ENCODE peak calls at places on chromosomes 4 and X, in seven cellular contexts. B is SK-N-SH, U is HCT116, C is K562, M is HepG2, F is GM12878, H is H1. E is an unnamed sample.

GRCh38 chr4:23706972-23707676 is 182.7 kb downstream of the PPARGC1A start:
- DNase-seq in B (no peak), U (no peak), C (no peak), M (no peak), F (no peak), H (no peak), E (no peak)

GRCh38 chrX:130725519-130725918 is 177.5 kb downstream of the ENOX2 start:
- DNase-seq in B (no peak), U (no peak), C (no peak), M (no peak), F (no peak), H (no peak), E (no peak)

GRCh38 chr4:121706595-121707021 is 9.8 kb upstream of the ANXA5 start:
- DNase-seq in B (no peak), U (no peak), C (no peak), M (no peak), F (no peak), H (no peak), E (no peak)

GRCh38 chrX:93404121-93404520 is 269.3 kb downstream of the NAP1L3 start:
- DNase-seq in B (no peak), U (no peak), C (no peak), M (no peak), F (no peak), H (no peak), E (no peak)

GRCh38 chr4:3802571-3803474 is 36.6 kb downstream of the ADRA2C start:
- DNase-seq in B (no peak), U (no peak), C (no peak), M (peak; percentile 84), F (no peak), H (no peak), E (no peak)

GRCh38 chrX:45172890-45173289 is 27.8 kb downstream of the DIPK2B start:
- DNase-seq in B (no peak), U (peak; percentile 21), C (no peak), M (peak; percentile 3), F (no peak), H (no peak), E (no peak)

GRCh38 chrX:129956145-129956544 is 26.3 kb upstream of the BCORL1 start:
- DNase-seq in B (no peak), U (no peak), C (no peak), M (no peak), F (no peak), H (no peak), E (no peak)

GRCh38 chrX:1582686-1583437 is 8.5 kb upstream of the AKAP17A start:
- DNase-seq in B (no peak), U (peak; percentile 55), C (peak; percentile 17), M (peak; percentile 63), F (no peak), H (peak; percentile 27), E (no peak)

GRCh38 chr4:70946944-70947343 is 44.8 kb downstream of the MOB1B start:
- DNase-seq in B (no peak), U (no peak), C (no peak), M (no peak), F (no peak), H (no peak), E (no peak)

GRCh38 chr4:72677265-72677664 is 108.2 kb upstream of the ADAMTS3 start:
- DNase-seq in B (no peak), U (no peak), C (no peak), M (no peak), F (no peak), H (no peak), E (no peak)

GRCh38 chrX:9465380-9466114 is 689 bp downstream of the TBL1X start:
- DNase-seq in B (peak; percentile 50), U (no peak), C (peak; percentile 32), M (no peak), F (no peak), H (peak; percentile 59), E (no peak)

GRCh38 chr4:156547891-156548290 is 423.7 kb downstream of the PDGFC start:
- DNase-seq in B (no peak), U (no peak), C (no peak), M (no peak), F (no peak), H (no peak), E (no peak)

DNA sequence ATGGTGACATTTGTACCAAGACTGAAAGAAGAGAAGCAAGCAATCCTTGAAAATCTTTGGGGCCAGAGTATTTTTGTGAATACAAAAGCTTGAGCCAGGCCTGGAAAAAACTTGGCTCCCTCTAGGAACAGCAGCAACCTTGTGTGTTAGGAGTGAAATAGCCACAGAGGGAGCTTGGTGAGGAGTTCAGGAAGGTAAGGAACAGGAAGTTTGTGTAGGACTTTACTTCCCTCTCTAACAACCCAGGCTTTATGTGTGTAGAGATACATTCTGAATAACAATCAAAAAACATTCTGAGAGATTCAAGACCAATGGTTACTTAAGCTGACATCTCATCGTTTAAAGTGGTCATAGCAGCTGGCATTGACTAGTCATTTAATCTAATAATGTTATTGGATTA is 668.5 kb downstream of the PCDH18 start:
- DNase-seq in B (no peak), U (peak; percentile 10), C (no peak), M (no peak), F (no peak), H (no peak), E (peak; percentile 4)
- TF ChIP-seq JUND in B (no peak), U (no peak), C (no peak), M (no peak), F (no peak), H (no peak), E (no peak)

DNA sequence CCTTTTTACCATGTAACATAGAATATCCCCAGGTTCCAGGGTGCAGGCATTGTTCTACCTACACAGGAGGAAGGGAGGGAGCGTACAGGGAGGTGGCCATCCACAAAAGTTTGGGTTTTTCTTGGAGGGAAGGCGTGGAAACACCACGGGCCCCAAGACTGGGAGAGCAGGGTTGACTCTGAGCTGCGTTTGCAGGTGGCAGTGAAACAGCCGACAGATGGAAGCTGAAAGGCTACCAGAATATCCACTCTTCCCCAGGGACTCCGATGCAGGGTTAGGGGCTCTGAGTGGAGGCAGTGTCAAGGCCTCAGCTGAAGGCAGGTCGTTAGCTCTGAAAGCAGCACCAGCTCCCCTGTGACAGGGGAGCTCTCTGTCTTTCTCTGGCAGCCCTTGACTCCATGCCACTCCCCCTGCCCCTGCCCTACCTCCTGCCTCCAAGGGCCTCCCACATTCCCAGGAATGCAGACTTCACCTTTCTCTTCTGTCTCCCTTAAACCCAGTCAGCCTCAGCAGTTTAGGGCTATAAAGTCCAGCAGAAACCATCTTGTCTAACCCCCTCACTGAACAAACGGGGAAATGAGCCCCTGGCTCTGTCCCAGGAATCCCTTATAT is 14.0 kb upstream of the GLOD5 start:
- DNase-seq in B (no peak), U (no peak), C (no peak), M (no peak), F (no peak), H (no peak), E (no peak)
- TF ChIP-seq JUND in B (no peak), U (no peak), C (no peak), M (no peak), F (no peak), H (no peak), E (no peak)

GRCh38 chr4:100079264-100079663 is 111.0 kb downstream of the DDIT4L start:
- DNase-seq in B (no peak), U (no peak), C (no peak), M (no peak), F (no peak), H (no peak), E (no peak)

GRCh38 chr4:100082852-100083251 is 107.4 kb downstream of the DDIT4L start:
- DNase-seq in B (no peak), U (no peak), C (no peak), M (no peak), F (no peak), H (no peak), E (no peak)

GRCh38 chr4:100083289-100083688 is 107.0 kb downstream of the DDIT4L start:
- DNase-seq in B (no peak), U (no peak), C (no peak), M (no peak), F (no peak), H (no peak), E (no peak)

GRCh38 chr4:100084892-100085291 is 105.4 kb downstream of the DDIT4L start:
- DNase-seq in B (no peak), U (no peak), C (no peak), M (no peak), F (no peak), H (no peak), E (no peak)

DNA sequence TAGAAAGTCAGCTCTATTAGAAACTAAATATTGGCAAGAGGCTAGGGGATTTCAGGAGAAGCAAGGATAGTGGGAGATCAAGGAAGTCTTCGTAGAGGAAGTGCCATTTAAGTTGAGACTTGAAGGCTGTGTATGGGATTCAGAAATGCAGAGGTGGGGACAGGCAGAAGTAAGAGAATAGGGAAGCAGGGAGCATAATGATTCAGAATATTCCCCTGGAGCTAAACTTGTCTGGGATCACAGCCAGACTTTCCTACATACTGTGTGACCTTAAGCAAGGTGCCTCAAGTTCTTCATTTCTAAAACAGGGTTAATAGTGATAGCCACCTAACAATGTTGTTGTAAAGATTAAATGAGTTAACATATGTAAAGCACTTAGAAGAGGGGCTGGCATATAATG is 108.8 kb downstream of the DDIT4L start:
- DNase-seq in B (no peak), U (no peak), C (no peak), M (no peak), F (no peak), H (no peak), E (peak; percentile 24)
- TF ChIP-seq JUND in B (no peak), U (no peak), C (no peak), M (no peak), F (no peak), H (no peak), E (no peak)

DNA sequence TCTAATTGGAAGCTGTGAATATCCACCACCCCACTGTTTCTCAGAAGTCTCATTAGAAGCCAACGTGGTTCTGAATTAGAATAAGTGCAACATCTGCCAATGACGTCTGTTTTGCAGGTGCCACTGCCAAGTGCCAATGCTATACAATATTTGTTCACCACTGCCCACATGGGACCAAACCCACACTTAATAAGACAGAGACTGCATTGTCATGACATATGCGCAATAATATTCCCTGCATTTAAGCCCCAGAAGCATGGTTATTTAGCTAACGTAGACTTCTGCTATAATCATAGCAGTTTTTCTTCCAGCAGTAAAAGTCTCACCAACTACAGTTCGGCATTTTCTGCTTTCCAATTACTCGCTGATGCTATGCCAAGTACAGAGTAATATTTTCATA is 262.5 kb upstream of the PCDH18 start:
- DNase-seq in B (no peak), U (no peak), C (no peak), M (no peak), F (no peak), H (no peak), E (peak; percentile 5)
- TF ChIP-seq JUND in B (no peak), U (no peak), C (no peak), M (no peak), F (no peak), H (no peak), E (no peak)

GRCh38 chrX:49842603-49843002 is 13.5 kb downstream of the PAGE4 start:
- DNase-seq in B (no peak), U (no peak), C (no peak), M (peak; percentile 88), F (no peak), H (no peak), E (no peak)
- TF ChIP-seq JUND in B (no peak), U (no peak), C (no peak), M (no peak), F (no peak), H (no peak), E (no peak)

E was measured in T47D.